ENCODE peak calls at places on chromosomes 3 and 15, in ten cellular contexts. O is endothelial cell of umbilical vein; S is left lung; X is spleen; J is upper lobe of left lung; L is iPS DF 6.9; C is colonic mucosa; B is hepatocyte; E is adrenal gland; A is CD4-positive, alpha-beta T cell. V is an unnamed sample.

GRCh38 chr15:66841953-66842681 is 140.1 kb downstream of the SMAD6 start:
- DNase-seq in C (peak), X (peak), B (peak), A (peak), L (no peak), E (peak), J (peak), S (peak), O (peak), V (peak)

GRCh38 chr15:42060477-42060763 is 33.9 kb downstream of the PLA2G4D start:
- DNase-seq in S (no peak), E (no peak), J (no peak), B (no peak), L (no peak), A (no peak), C (peak), O (no peak), X (no peak), V (no peak)

GRCh38 chr15:68405426-68406250 is 26.3 kb downstream of the ITGA11 start:
- DNase-seq in A (no peak), L (no peak), B (peak), E (no peak), S (no peak), J (no peak), O (no peak), X (no peak), C (peak), V (peak)

GRCh38 chr3:186241910-186242821 is 119.9 kb downstream of the DGKG start:
- DNase-seq in L (peak), J (peak), A (peak), B (peak), C (peak), O (peak), S (peak), E (peak), X (peak), V (peak)

GRCh38 chr3:46731795-46732194 is 14.1 kb upstream of the PRSS50 start:
- DNase-seq in L (no peak), B (no peak), E (no peak), C (no peak), A (no peak), S (no peak), J (no peak), O (no peak), X (no peak), V (no peak)

GRCh38 chr3:86985427-86985826 is 5.5 kb downstream of the VGLL3 start:
- DNase-seq in L (no peak), X (no peak), O (no peak), J (no peak), E (no peak), A (no peak), C (no peak), S (no peak), B (no peak), V (no peak)

GRCh38 chr15:98018761-98019351 is 58.4 kb downstream of the ARRDC4 start:
- DNase-seq in X (no peak), S (no peak), E (no peak), J (no peak), L (no peak), B (no peak), A (no peak), C (no peak), O (no peak), V (no peak)

GRCh38 chr3:136023264-136023978 is 57.9 kb downstream of the PPP2R3A start:
- DNase-seq in E (no peak), J (no peak), A (no peak), L (no peak), C (no peak), O (no peak), B (no peak), X (no peak), S (no peak), V (no peak)

GRCh38 chr15:100713163-100713867 is 110.9 kb downstream of the ASB7 start:
- DNase-seq in X (peak), L (no peak), J (peak), O (peak), B (peak), A (no peak), C (no peak), S (no peak), E (peak), V (peak)

DNA sequence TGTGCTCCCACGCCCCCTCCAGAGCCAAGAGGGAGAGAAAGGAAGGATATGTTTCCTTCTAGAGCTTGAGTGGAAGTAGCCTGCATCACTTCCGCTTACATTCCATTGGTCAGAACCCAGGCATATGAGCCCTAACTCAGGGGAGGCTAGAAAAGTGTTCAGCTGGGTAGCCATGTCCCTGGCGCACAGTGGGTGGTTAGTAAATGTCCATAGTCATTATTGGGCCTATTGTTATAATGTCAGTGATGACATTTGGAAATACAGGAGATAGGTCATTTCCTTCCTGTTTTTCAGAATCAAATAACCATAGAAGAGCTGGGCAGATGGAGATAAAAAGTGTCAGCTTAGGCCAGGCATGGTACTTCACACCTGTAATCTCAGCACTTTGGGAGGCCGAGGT is 27.3 kb downstream of the CD276 start:
- DNase-seq in E (no peak), L (no peak), X (no peak), A (no peak), C (no peak), B (no peak), S (no peak), J (peak), O (no peak), V (no peak)
- H3K27ac ChIP-seq in E (no peak), L (no peak), X (peak), A (no peak), C (no peak), B (no peak), S (no peak), J (no peak), O (peak), V (no peak)

GRCh38 chr3:195031574-195032003 is 239.4 kb downstream of the XXYLT1 start:
- DNase-seq in B (no peak), X (no peak), E (no peak), L (no peak), A (no peak), J (no peak), C (no peak), S (no peak), O (peak), V (no peak)
- H3K27ac ChIP-seq in B (peak), X (peak), E (no peak), L (no peak), A (no peak), J (peak), C (no peak), S (no peak), O (peak), V (no peak)

GRCh38 chr3:127802620-127803019 is 19.7 kb downstream of the MGLL start:
- DNase-seq in S (no peak), C (no peak), L (no peak), X (no peak), A (no peak), E (no peak), J (no peak), O (no peak), B (no peak), V (no peak)

GRCh38 chr3:127808197-127808596 is 14.1 kb downstream of the MGLL start:
- DNase-seq in O (no peak), A (no peak), L (no peak), E (no peak), J (no peak), C (no peak), X (no peak), B (no peak), S (no peak), V (no peak)

GRCh38 chr3:127803619-127804018 is 18.7 kb downstream of the MGLL start:
- DNase-seq in X (no peak), E (no peak), C (no peak), S (no peak), B (no peak), J (no peak), O (peak), L (no peak), A (no peak), V (no peak)

GRCh38 chr3:127804141-127804540 is 18.2 kb downstream of the MGLL start:
- DNase-seq in X (no peak), J (no peak), B (no peak), C (no peak), E (no peak), A (no peak), S (no peak), O (no peak), L (no peak), V (peak)

DNA sequence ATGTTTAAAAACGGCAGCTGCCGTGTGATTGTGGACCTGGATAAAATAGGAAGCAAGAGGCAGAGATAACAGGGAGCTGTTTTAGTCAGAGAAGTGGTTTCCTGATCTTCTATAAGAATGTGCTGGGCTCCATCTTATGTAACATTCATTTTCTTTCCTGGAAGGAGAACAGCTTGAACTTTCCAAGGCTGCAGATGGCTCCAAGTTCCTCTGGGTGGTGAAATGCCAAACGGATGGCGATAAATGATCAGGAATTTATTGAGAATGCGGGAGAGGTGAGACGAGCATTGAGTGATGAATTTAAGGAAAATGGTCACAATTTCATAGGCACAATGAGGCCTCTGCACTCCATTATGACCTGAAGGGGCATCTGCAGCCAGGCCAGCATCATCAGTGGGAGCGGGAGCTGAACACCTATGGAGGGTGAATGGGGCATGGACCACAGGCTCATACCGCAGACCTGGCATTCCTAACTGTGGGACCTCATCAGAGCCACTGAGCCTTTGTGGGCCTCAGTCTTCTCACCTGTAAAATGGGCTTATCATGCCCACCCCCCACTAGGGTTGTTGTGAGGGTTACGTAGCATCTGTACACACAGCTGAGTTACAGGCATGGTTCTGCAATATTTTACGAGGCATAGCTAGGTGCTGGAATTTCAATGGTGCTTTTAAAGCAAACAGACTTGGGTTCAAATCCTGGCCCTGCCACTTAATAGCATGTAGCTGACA is 17.1 kb downstream of the MGLL start:
- DNase-seq in S (no peak), A (no peak), B (no peak), X (no peak), O (no peak), J (peak), L (no peak), C (no peak), E (no peak), V (no peak)
- H3K27ac ChIP-seq in S (no peak), A (no peak), B (no peak), X (no peak), O (peak), J (no peak), L (no peak), C (no peak), E (no peak), V (no peak)

GRCh38 chr3:175659951-175660350 is 800.8 kb downstream of the NAALADL2 start:
- DNase-seq in S (no peak), O (no peak), B (no peak), J (no peak), L (no peak), X (no peak), A (no peak), E (no peak), C (no peak), V (no peak)
- H3K27ac ChIP-seq in S (no peak), O (no peak), B (no peak), J (no peak), L (no peak), X (no peak), A (no peak), E (no peak), C (no peak), V (no peak)

GRCh38 chr3:177905895-177906511 is 630.2 kb upstream of the KCNMB2 start:
- DNase-seq in J (no peak), B (no peak), E (peak), L (no peak), X (no peak), O (peak), S (no peak), A (no peak), C (no peak), V (no peak)
- H3K27ac ChIP-seq in J (peak), B (no peak), E (peak), L (no peak), X (peak), O (no peak), S (peak), A (no peak), C (no peak), V (peak)

GRCh38 chr3:5026046-5026362 is 46.8 kb downstream of the BHLHE40 start:
- DNase-seq in E (no peak), S (no peak), O (no peak), L (no peak), X (no peak), B (no peak), C (no peak), A (no peak), J (no peak), V (no peak)
- H3K27ac ChIP-seq in E (peak), S (peak), O (peak), L (no peak), X (peak), B (peak), C (peak), A (no peak), J (peak), V (peak)

DNA sequence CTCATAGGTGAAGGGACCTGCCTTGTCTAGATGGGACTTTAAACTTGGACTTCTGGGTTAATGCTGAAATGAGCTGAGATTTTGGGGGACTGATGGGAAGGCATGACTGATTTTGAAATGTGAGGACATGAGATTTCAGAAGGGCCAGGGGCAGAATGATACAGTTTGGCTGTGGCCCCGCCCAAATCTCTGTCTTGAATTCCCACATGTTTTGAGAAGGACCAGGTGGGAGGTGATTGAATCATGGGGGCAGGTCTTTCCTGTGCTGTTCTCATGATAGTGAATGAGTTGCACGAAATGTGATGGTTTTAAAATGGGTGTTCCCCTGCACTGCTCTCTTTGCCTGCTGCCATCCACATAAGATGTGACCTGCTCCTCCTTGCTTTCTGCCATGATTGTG is 42.8 kb downstream of the ILDR1 start:
- DNase-seq in X (no peak), O (no peak), C (no peak), A (no peak), E (no peak), L (no peak), S (no peak), B (no peak), J (no peak), V (no peak)
- H3K27ac ChIP-seq in X (no peak), O (no peak), C (peak), A (no peak), E (no peak), L (no peak), S (no peak), B (no peak), J (no peak), V (no peak)

DNA sequence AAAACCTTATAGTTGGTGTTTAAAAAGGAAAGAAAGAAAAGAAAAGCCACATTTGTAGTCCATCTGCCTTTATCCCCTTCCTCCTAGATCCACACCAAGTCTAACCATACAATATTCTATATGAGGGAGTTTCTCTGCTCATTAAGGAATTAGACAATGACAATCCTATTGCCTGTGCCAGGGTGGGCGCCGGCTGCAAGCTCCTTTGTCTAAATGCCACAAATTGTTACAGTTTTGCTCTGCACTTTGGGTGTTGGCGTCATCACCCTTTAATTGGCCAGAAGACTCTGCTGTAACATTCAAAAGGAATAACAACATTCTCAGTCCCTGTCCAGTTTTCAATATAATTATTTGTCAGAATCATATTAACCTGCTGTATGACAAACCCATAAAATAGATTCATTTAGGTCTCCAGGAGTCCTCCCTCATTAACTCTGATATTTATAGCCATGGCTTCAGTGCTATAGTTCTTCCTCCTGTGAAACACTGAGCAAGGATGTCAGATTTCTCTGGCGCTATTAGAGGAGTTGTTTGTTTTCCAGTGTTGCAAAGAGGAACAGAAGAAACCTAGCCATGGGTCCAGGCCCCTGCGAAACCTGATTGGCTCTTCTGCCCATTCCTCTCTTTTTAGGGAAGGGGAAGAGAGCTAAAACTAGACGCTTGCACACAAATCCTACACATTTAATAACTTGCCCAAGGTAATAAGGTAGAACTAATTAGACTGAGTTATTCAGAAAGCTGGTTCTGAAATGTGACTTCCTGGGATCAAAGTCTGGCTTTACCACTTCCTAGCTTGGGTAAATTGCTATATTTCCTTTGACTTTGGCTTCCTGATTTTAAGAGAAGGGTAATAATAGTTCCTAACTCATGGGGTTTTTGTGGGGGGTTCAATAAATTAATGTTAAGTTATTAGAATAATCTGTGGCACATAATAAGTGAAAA is 112.4 kb downstream of the CD47 start:
- DNase-seq in J (no peak), B (no peak), X (no peak), E (no peak), S (no peak), A (no peak), L (no peak), C (no peak), O (no peak), V (no peak)
- H3K27ac ChIP-seq in J (no peak), B (peak), X (no peak), E (no peak), S (no peak), A (no peak), L (no peak), C (no peak), O (no peak), V (no peak)

GRCh38 chr3:71120012-71120411 is 463.5 kb downstream of the FOXP1 start:
- DNase-seq in A (no peak), C (no peak), S (no peak), X (no peak), B (peak), L (no peak), O (no peak), E (no peak), J (no peak), V (no peak)
- H3K27ac ChIP-seq in A (no peak), C (peak), S (no peak), X (no peak), B (peak), L (no peak), O (no peak), E (no peak), J (no peak), V (no peak)